ENCODE peak calls at places on chromosomes 11 and 22, in four cellular contexts. T is body of pancreas, W is HCT116, G is left ventricle myocardium inferior. E is an unnamed sample.

GRCh38 chr22:37079668-37080171 is 28.2 kb downstream of the KCTD17 start:
- DNase-seq in W (no peak), T (no peak), G (no peak), E (no peak)

GRCh38 chr11:20258496-20258895 is 98.2 kb upstream of the DBX1 start:
- DNase-seq in T (no peak), W (no peak), G (no peak), E (no peak)

GRCh38 chr11:27380796-27381195 is 17.8 kb upstream of the CCDC34 start:
- DNase-seq in G (no peak), W (no peak), T (no peak), E (no peak)

GRCh38 chr11:84800755-84801346 is 826.3 kb downstream of the DLG2 start:
- DNase-seq in W (peak; percentile 12), G (no peak), T (no peak), E (no peak)

GRCh38 chr11:92399702-92400101 is 175.1 kb downstream of the FAT3 start:
- DNase-seq in T (no peak), W (no peak), G (no peak), E (no peak)

GRCh38 chr11:100712618-100713017 is 25.5 kb downstream of the ARHGAP42 start:
- DNase-seq in G (no peak), T (no peak), W (no peak), E (no peak)

GRCh38 chr22:35947794-35948425 is 80.7 kb downstream of the RBFOX2 start:
- DNase-seq in G (no peak), T (no peak), W (no peak), E (no peak)

GRCh38 chr11:48081151-48082010 is 101.0 kb downstream of the PTPRJ start:
- DNase-seq in G (peak; percentile 77), T (peak; percentile 40), W (no peak), E (no peak)

GRCh38 chr11:116660011-116660410 is 112.8 kb downstream of the BUD13 start:
- DNase-seq in W (no peak), T (no peak), G (no peak), E (no peak)

GRCh38 chr22:38074181-38075104 is 9.5 kb downstream of the SLC16A8 start:
- DNase-seq in T (no peak), G (no peak), W (no peak), E (no peak)

GRCh38 chr22:30490399-30490798 is 15.1 kb downstream of the SEC14L4 start:
- DNase-seq in T (peak; percentile 16), W (no peak), G (no peak), E (no peak)

GRCh38 chr22:30115705-30116104 is 35.4 kb downstream of the HORMAD2 start:
- DNase-seq in G (no peak), W (peak; percentile 8), T (no peak), E (no peak)

GRCh38 chr11:61709572-61709971 is 29.4 kb downstream of the DAGLA start:
- DNase-seq in T (no peak), W (no peak), G (no peak), E (no peak)

GRCh38 chr11:72223615-72224586 is 666 bp upstream of the INPPL1 start:
- DNase-seq in G (peak; percentile 83), W (peak; percentile 8), T (peak; percentile 81), E (no peak)

GRCh38 chr11:86183694-86184093 is 60.9 kb upstream of the EED start:
- DNase-seq in G (no peak), W (no peak), T (no peak), E (no peak)

GRCh38 chr11:46210856-46211255 is 66.6 kb upstream of the CREB3L1 start:
- DNase-seq in W (no peak), G (no peak), T (no peak), E (no peak)

GRCh38 chr11:126992065-126992803 is 8.3 kb downstream of the KIRREL3 start:
- DNase-seq in T (no peak), W (no peak), G (no peak), E (no peak)

GRCh38 chr11:105609341-105609781 is 512 bp upstream of the GRIA4 start:
- DNase-seq in G (no peak), T (peak; percentile 20), W (peak; percentile 23), E (no peak)

GRCh38 chr11:17887779-17888178 is 125.1 kb downstream of the SERGEF start:
- DNase-seq in W (no peak), T (no peak), G (no peak), E (no peak)

GRCh38 chr11:35487532-35488078 is 37.8 kb downstream of the PAMR1 start:
- DNase-seq in W (peak; percentile 22), G (no peak), T (peak; percentile 62), E (no peak)

GRCh38 chr11:117456027-117456720 is 128.5 kb downstream of the CEP164 start:
- DNase-seq in W (no peak), G (no peak), T (no peak), E (peak; percentile 72)

GRCh38 chr11:19872526-19873135 is 160.0 kb downstream of the NAV2 start:
- DNase-seq in W (no peak), T (no peak), G (no peak), E (no peak)

GRCh38 chr11:26247340-26247739 is 84.6 kb upstream of the ANO3 start:
- DNase-seq in G (no peak), W (no peak), T (no peak), E (no peak)

GRCh38 chr22:50621491-50621880 is 6.5 kb downstream of the ARSA start:
- DNase-seq in T (no peak), W (no peak), G (no peak), E (peak; percentile 62)

GRCh38 chr11:123202723-123203122 is 7.7 kb upstream of the CLMP start:
- DNase-seq in W (no peak), T (no peak), G (no peak), E (no peak)

GRCh38 chr22:46824348-46824909 is 62.0 kb downstream of the TBC1D22A start:
- DNase-seq in W (no peak), G (no peak), T (no peak), E (no peak)

GRCh38 chr11:68724293-68724692 is 27.0 kb downstream of the TESMIN start:
- DNase-seq in G (no peak), T (no peak), W (no peak), E (no peak)

GRCh38 chr11:116903139-116903538 is 65.7 kb upstream of the APOA1 start:
- DNase-seq in W (no peak), G (no peak), T (no peak), E (no peak)

DNA sequence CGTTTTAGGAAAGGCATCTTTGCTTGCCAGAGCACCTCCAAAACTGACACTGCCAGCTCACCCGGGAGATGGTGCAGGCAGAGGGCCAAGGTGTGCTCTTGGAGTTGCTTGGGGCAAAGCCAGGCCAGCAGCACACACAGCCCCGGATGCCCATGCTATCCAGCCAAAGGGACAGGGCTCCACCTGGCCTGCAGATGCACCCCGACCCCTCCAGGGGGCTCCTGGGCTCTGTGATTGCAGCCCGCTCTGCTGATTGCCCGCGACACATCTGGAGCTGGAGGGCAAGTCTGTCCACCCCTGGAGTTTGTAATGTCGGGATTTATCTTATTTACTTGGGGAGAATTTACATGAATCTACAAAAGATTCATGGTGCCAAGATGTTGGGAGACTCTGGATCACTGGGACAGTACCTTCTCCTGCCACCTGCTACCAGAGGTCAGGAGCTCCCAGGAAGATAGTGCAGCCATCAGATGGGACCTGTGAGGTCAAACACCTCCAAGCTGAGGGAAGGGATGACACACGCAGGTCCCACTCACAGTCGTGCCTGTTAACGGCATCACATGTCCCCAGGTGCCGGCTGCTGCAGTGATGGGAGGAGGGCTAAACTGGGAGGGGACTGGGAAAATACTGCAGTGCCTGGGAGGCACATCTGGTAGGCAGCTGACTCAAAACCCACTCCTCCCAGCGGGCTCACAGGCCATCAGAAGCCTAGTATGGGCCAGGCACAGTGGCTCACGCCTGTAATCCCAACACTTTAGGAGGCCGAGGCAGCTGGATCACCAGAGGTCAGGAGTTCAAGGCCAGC is 17.2 kb downstream of the CBX7 start:
- DNase-seq in G (peak; percentile 56), W (peak; percentile 7), T (peak; percentile 44), E (no peak)
- TF ChIP-seq CTCF in G (peak; percentile 65), W (peak; percentile 76), T (no peak), E (peak; percentile 77)

GRCh38 chr11:119335655-119336543 is 1.6 kb downstream of the RNF26 start:
- DNase-seq in T (no peak), W (no peak), G (no peak), E (no peak)
- H3K4me3 ChIP-seq in T (no peak overlapping the region), W (peak overlapping the region; percentile 95), G (peak overlapping the region; percentile 97), E (peak overlapping the region; percentile 99)

GRCh38 chr11:102306048-102306575 is 11.2 kb upstream of the BIRC3 start:
- DNase-seq in G (no peak), T (peak; percentile 32), W (no peak), E (no peak)
- TF ChIP-seq CTCF in G (no peak), T (no peak), W (peak; percentile 59), E (peak; percentile 7)

GRCh38 chr11:94924074-94925031 is 49.0 kb downstream of the CWC15 start:
- DNase-seq in T (no peak), W (no peak), G (no peak), E (no peak)
- H3K4me3 ChIP-seq in T (no peak overlapping the region), W (no peak overlapping the region), G (no peak overlapping the region), E (no peak overlapping the region)

GRCh38 chr11:34105079-34105956 is at the start of gene NAT10:
- DNase-seq in W (peak; percentile 98), T (peak; percentile 97), G (peak; percentile 96), E (peak; percentile 99)
- TF ChIP-seq CTCF in W (no peak), T (no peak), G (peak; percentile 32), E (peak; percentile 40)

DNA sequence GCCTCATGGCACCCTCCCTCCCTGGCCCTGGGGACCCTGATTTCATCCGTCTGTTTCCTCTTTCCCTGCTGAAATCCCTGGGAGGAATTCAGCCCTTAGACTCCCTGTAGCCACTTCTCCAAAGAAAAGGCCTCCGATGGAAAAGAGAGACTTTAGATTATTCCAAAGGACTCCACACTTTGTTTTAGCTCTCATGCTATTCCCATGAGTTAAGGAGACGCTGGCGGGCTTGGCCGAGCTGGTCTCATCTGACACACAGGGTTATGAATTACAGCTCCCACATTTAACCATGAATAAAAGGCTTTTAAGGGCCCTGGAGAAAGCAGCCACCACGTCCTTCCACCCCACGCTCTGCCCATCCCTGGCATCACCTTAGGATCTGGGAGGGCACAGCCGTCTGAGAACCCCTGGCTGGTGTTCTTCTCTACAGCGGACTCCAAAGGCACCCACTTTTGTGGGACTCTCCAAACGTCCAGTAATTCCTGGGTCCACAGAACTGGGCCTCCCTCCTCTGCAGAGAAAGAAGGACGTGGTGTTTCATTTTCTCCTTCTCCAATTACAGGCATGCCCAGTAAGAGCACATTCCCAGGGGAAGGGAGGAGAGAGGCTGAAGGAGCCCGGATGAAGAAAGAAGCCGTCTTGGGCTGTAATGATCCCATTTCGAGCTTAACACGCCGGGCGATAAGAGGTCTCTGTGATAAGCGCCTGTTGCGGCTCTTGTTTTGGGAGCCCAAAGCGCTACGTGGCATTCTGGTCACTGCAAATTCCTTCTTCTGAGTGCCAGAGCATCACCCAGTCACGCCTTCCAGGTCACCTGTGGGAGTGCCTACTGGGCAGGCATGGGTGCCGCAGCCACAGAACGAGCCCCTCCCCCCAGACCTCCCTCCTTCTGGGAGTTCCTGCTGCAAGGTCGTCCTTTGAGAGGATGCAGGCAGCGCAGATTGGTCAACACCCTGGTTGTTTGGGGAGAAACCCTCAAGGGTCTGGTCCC is 57.3 kb downstream of the ANO1 start:
- DNase-seq in T (no peak), G (no peak), W (no peak), E (no peak)
- H3K4me3 ChIP-seq in T (no peak overlapping the region), G (peak overlapping the region; percentile 35), W (no peak overlapping the region), E (no peak overlapping the region)

GRCh38 chr11:64868904-64869570 is 9.4 kb downstream of the EHD1 start:
- DNase-seq in T (no peak), W (no peak), G (no peak), E (no peak)
- TF ChIP-seq CTCF in T (no peak), W (no peak), G (no peak), E (no peak)